ENCODE peak calls at places on chromosome 3, in five cellular contexts. Q is CD8-positive, alpha-beta memory T cell; W is psoas muscle; A is left ventricle myocardium inferior; D is fibroblast of mammary gland. H is an unnamed sample.

GRCh38 chr3:101216710-101217457 is 103.5 kb downstream of the IMPG2 start:
- DNase-seq in Q (no peak), W (peak), A (peak), D (peak), H (peak)

GRCh38 chr3:115022214-115022613 is 124.9 kb downstream of the ZBTB20 start:
- DNase-seq in Q (no peak), W (no peak), A (no peak), D (no peak), H (no peak)

GRCh38 chr3:143150979-143151726 is 31.6 kb downstream of the CHST2 start:
- DNase-seq in Q (no peak), W (peak), A (peak), D (peak), H (no peak)

GRCh38 chr3:105996781-105997180 is 128.0 kb upstream of the CBLB start:
- DNase-seq in Q (no peak), W (no peak), A (no peak), D (no peak), H (no peak)

GRCh38 chr3:172009736-172010254 is 29.6 kb upstream of the FNDC3B start:
- DNase-seq in Q (no peak), W (no peak), A (no peak), D (no peak), H (no peak)

GRCh38 chr3:162103808-162104207 is 607.2 kb downstream of the OTOL1 start:
- DNase-seq in Q (no peak), W (no peak), A (no peak), D (no peak), H (no peak)

GRCh38 chr3:37579181-37579580 is 282.5 kb upstream of the CTDSPL start:
- DNase-seq in Q (no peak), W (no peak), A (no peak), D (no peak), H (no peak)

GRCh38 chr3:13710251-13710650 is 161.3 kb downstream of the FBLN2 start:
- DNase-seq in Q (no peak), W (no peak), A (no peak), D (no peak), H (no peak)

GRCh38 chr3:152299243-152299976 is 30.7 kb downstream of the MBNL1 start:
- DNase-seq in Q (peak), W (no peak), A (no peak), D (no peak), H (no peak)

DNA sequence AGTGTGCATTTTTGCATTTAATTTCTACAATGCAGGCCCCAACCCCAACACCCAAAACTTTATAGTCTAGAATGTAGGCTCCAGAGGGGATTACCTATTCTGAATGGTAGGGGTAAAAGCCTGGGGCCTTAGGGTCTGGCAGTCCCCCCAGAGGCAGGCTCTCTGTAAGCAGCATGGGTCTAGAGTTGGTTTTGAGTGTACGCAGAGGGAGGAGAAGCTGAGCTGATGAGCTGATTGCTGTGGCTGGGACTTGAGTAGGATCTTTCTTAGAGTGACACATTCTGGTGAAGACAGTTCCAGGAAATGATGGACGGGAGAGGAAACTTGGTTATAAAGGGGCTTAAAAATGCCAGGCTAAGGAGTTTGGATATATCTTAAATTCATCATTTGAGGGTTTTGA is 2.1 kb downstream of the LPP start:
- DNase-seq in Q (no peak), W (no peak), A (no peak), D (no peak), H (no peak)
- H3K4me3 ChIP-seq in Q (no peak), W (peak), A (peak), D (no peak), H (no peak)

DNA sequence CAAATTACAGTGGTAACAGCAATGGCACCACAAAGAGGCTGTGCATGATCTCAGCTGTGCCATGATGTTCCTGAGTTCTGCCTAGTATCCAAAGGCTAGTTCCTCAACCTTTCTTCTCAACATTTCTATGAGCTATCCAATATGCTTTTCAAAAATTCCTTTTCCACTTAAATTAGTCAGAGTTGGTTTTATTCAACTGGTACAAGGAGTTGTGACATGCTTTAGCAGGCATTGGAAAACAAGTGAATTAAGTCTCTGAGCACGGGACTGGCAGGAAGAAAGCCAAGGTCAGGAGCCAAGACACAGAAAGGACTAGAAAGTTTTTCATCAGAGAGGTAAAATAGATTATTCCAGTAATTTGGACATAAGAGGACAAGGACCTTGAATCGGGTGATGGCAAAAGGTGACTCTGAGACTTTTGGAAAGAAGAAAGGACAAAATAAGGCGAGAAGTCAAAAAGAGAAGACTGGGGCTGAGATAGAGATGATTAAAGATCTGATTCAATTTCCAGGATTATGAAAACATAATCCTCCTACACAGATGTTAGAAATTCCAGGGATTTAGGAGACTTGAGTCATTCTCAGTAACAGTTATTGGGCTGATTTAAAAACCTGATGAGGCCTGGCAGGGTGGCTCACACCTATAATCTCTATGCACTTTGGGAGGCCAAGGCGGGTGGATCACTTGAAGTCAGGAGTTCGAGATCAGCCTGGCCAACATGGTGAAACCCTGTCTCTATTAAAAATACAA is 36.1 kb downstream of the PBRM1 start:
- DNase-seq in Q (no peak), W (no peak), A (no peak), D (peak), H (peak)
- H3K4me3 ChIP-seq in Q (no peak), W (no peak), A (no peak), D (no peak), H (no peak)

DNA sequence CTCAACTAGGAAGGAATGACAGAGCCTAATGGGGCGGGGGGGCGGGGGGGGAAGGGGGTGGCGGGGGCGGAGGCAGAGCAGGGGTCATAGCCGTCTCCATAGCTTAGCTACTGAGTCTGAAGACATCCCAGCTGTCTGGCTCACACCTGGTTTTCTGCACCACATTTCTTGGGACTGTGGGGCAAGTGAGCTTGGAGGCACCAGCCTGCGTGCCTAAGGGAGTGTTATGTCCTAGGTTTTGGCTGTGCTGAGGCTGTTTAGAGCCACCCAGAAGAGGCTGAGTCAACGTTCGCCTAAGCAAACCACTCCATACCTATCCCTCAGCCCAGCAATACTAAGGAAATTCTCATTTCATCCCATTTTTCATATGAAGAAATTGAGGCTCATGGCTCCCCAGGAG is 1.4 kb downstream of the IL17RD start:
- DNase-seq in Q (no peak), W (no peak), A (no peak), D (peak), H (no peak)
- H3K4me3 ChIP-seq in Q (no peak), W (peak), A (peak), D (peak), H (no peak)

DNA sequence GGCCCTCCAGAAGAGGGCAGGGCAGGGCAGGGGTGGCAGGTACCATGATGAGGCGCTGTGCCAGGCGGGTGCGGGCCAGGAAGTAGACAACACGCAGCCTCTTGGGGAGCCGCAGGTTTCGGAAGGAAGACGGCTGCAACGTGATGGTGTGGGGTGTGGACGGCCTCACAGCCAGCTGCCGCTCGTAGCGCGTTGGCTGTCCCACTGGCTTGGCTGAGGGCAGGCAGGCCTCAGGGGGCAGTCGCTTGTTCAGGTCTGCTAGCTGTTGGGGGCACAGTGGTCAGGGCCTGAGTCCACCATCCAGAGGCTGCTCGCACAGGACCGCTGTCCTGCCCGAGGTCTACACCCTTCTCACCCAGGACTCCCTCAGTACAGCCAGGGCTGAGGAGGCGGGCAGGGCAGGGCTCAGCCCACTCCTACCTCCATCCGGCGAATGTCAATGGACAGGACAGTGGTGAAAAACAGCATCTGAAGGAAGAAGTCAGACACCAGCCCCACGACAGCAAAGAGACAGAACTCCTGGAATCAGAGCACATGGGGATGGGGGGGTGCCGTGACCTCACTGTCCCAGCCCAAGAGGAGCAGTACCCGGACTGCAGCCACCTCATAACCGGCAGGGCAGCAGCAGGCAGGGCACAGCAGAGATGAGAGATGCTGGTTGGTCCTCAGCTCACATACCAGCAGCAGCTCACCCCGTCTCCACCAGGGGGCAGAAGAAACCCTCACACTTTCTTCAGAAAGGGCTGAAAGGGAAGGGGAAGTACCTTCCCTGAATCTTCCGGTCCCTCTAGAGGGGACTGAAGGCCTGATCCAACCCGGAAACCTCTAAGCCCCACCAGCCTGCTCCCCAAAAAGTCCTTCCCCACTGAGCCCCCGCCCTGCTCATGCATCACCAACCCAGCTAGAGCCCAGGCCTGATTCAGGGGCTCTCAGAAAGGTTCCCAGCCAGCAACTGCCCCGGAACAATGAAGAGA is 40.0 kb downstream of the PTPN23 start:
- DNase-seq in Q (peak), W (peak), A (peak), D (peak), H (peak)
- H3K4me3 ChIP-seq in Q (no peak), W (no peak), A (peak), D (no peak), H (no peak)

GRCh38 chr3:9704343-9705322 is 1.0 kb downstream of the CPNE9 start:
- DNase-seq in Q (no peak), W (peak), A (peak), D (peak), H (no peak)
- H3K4me3 ChIP-seq in Q (no peak), W (peak), A (peak), D (peak), H (peak)